ENCODE peak calls at places on chromosomes 1 and 21, in six cellular contexts. G, Z, H, I, S and M are unnamed samples.

GRCh38 chr1:94539496-94539895 is 2.1 kb downstream of the F3 start:
- ATAC-seq in H (no peak), I (no peak), S (no peak), Z (no peak), G (no peak), M (no peak)

GRCh38 chr1:11053758-11054137 is 6.1 kb downstream of the SRM start:
- ATAC-seq in H (peak), Z (peak), I (peak), G (peak), S (peak), M (no peak)

GRCh38 chr1:74729741-74730478 is 2.9 kb downstream of the CRYZ start:
- ATAC-seq in I (no peak), Z (peak), H (no peak), S (no peak), G (no peak), M (no peak)

GRCh38 chr1:70504821-70505193 is 93.7 kb downstream of the CTH start:
- ATAC-seq in G (no peak), H (peak), Z (no peak), S (peak), I (no peak), M (no peak)

GRCh38 chr1:6022193-6022592 is 23.5 kb upstream of the KCNAB2 start:
- ATAC-seq in Z (no peak), S (no peak), G (no peak), H (no peak), I (no peak), M (no peak)

GRCh38 chr1:3587133-3587733 is 24.1 kb downstream of the MEGF6 start:
- ATAC-seq in I (peak), Z (peak), S (no peak), G (no peak), H (no peak), M (no peak)

GRCh38 chr1:33712176-33712575 is 151.7 kb upstream of the HMGB4 start:
- ATAC-seq in Z (no peak), I (no peak), S (no peak), G (no peak), H (no peak), M (no peak)

GRCh38 chr1:108041360-108042143 is 76.6 kb upstream of the VAV3 start:
- ATAC-seq in H (no peak), Z (no peak), S (peak), G (no peak), I (no peak), M (no peak)

GRCh38 chr1:17873007-17873675 is 118.0 kb downstream of the ACTL8 start:
- ATAC-seq in H (no peak), S (no peak), I (no peak), Z (no peak), G (no peak), M (no peak)

GRCh38 chr1:46003315-46003714 is 129.1 kb downstream of the PIK3R3 start:
- ATAC-seq in S (no peak), G (no peak), Z (no peak), I (peak), H (peak), M (no peak)

GRCh38 chr1:209723761-209724693 is 19.4 kb downstream of the HSD11B1 start:
- ATAC-seq in I (no peak), Z (no peak), S (peak), H (no peak), G (no peak), M (no peak)

GRCh38 chr1:59015708-59016107 is 231.9 kb upstream of the JUN start:
- ATAC-seq in S (no peak), G (no peak), I (no peak), Z (peak), H (no peak), M (no peak)

GRCh38 chr1:204206121-204206520 is 7.7 kb downstream of the GOLT1A start:
- ATAC-seq in H (no peak), I (no peak), S (no peak), Z (peak), G (no peak), M (no peak)

GRCh38 chr1:112501810-112502641 is 6.7 kb upstream of the WNT2B start:
- ATAC-seq in H (peak), I (peak), Z (peak), S (peak), G (peak), M (peak)

GRCh38 chr21:44874497-44875331 is 1.2 kb upstream of the PTTG1IP start:
- ATAC-seq in S (peak), Z (no peak), G (no peak), H (peak), I (no peak), M (peak)

GRCh38 chr1:109392788-109393580 is 4.7 kb downstream of the SORT1 start:
- ATAC-seq in Z (peak), G (peak), H (peak), S (peak), I (peak), M (peak)

GRCh38 chr1:89935235-89935634 is 59.7 kb upstream of the ZNF326 start:
- ATAC-seq in Z (no peak), S (no peak), H (no peak), I (no peak), G (no peak), M (no peak)

GRCh38 chr1:161970633-161971032 is 53.0 kb downstream of the OLFML2B start:
- ATAC-seq in S (peak), G (no peak), H (no peak), I (no peak), Z (no peak), M (no peak)

GRCh38 chr1:27015260-27015659 is 2.6 kb upstream of the TENT5B start:
- ATAC-seq in H (no peak), I (no peak), G (no peak), S (peak), Z (no peak), M (no peak)

GRCh38 chr1:54965624-54966340 is 14.6 kb upstream of the TMEM61 start:
- ATAC-seq in S (peak), I (no peak), G (peak), Z (peak), H (peak), M (peak)

GRCh38 chr1:15492572-15492971 is 16.7 kb downstream of the CELA2B start:
- ATAC-seq in I (no peak), G (no peak), S (no peak), Z (no peak), H (no peak), M (no peak)

GRCh38 chr1:100415217-100415778 is 63.0 kb downstream of the CDC14A start:
- ATAC-seq in S (no peak), G (no peak), Z (no peak), H (no peak), I (no peak), M (no peak)

GRCh38 chr1:18357831-18358230 is 122.9 kb upstream of the KLHDC7A start:
- ATAC-seq in Z (no peak), I (no peak), G (no peak), H (no peak), S (no peak), M (no peak)

GRCh38 chr1:170426596-170426995 is 105.4 kb upstream of the GORAB start:
- ATAC-seq in I (no peak), H (no peak), G (no peak), S (no peak), Z (no peak), M (no peak)

GRCh38 chr1:63638471-63638870 is 45.3 kb downstream of the PGM1 start:
- ATAC-seq in I (no peak), S (no peak), Z (no peak), G (no peak), H (no peak), M (no peak)

GRCh38 chr1:193574925-193575324 is 388.5 kb upstream of the B3GALT2 start:
- ATAC-seq in Z (no peak), I (no peak), S (no peak), G (no peak), H (no peak), M (no peak)

GRCh38 chr1:174740248-174740990 is 259.3 kb upstream of the CACYBP start:
- ATAC-seq in I (no peak), Z (no peak), H (no peak), G (no peak), S (peak), M (no peak)

GRCh38 chr1:188463919-188464318 is 1635.2 kb downstream of the PLA2G4A start:
- ATAC-seq in G (no peak), H (no peak), I (no peak), S (no peak), Z (no peak), M (no peak)

GRCh38 chr21:45747802-45748445 is 104.4 kb downstream of the PCBP3 start:
- ATAC-seq in H (no peak), G (no peak), I (no peak), Z (peak), S (no peak), M (peak)

GRCh38 chr1:220315070-220315839 is 43.0 kb upstream of the RAB3GAP2 start:
- ATAC-seq in Z (no peak), S (no peak), H (no peak), I (no peak), G (no peak), M (peak)

GRCh38 chr21:43921602-43921978 is 56.6 kb downstream of the AGPAT3 start:
- ATAC-seq in G (no peak), I (peak), S (peak), Z (no peak), H (no peak), M (no peak)

GRCh38 chr1:221777434-221778072 is 35.7 kb upstream of the DUSP10 start:
- ATAC-seq in S (peak), G (no peak), H (peak), I (no peak), Z (no peak), M (no peak)

GRCh38 chr21:38735807-38736206 is 69.9 kb upstream of the ETS2 start:
- ATAC-seq in S (no peak), I (no peak), H (no peak), G (no peak), Z (no peak), M (no peak)

GRCh38 chr21:38729745-38730401 is 75.9 kb upstream of the ETS2 start:
- ATAC-seq in Z (no peak), G (no peak), H (no peak), I (no peak), S (no peak), M (no peak)

DNA sequence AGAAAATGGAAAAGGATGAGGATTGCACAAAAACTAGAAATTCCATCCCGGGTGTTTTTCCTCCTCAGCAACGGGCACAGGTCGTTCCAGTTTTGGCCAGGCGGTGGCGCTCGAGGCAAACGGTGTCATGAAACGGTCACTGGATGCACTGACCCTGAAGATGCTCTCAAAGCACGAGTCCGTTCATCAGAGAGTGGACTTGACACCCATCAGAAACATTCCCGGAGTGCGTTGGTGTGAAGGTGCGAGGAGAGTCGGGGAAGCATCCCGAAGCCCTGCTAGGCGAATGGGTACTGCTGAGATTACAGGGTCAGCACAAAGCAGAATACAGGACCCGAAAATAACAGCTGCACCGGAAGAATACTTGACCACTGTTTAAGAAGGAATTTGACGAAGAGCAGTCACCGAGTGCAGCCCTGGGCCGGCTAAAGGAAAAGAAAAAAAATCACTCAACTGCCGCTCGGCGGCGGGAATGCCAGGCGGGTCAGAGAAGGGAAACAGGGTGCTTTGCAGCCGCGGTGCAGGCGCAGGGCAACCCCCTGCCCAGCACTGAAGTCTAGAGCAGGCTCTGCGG is 71.7 kb upstream of the ETS2 start:
- ATAC-seq in I (peak), H (peak), S (peak), Z (peak), G (peak), M (peak)
- TF ChIP-seq POLR2A in I (no peak), H (no peak), S (no peak), Z (no peak), G (no peak), M (no peak)

DNA sequence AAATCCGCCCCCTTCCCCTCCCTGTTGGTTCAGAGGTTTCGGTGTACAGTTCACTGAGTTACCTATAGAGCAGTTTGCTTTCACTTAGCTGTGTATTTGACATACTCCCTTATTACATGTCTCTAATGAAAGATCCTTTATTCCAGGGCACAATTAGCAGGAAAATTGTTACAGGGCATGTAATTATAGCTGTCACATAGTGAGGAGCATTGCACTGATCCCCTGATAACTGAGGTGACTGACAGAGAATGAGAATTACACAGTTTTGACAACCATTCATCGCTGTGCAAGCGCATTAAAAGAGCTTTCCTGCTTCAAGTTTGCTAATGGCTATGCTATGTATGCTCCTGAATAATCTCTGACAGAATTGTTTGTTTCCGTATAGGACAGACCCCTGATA is 26.9 kb downstream of the DAP3 start:
- ATAC-seq in I (no peak), G (no peak), H (no peak), Z (no peak), S (no peak), M (no peak)
- TF ChIP-seq EP300 in I (no peak), G (no peak), H (no peak), Z (no peak), S (no peak), M (no peak)

GRCh38 chr1:7964476-7964875 is 3.0 kb downstream of the PARK7 start:
- ATAC-seq in S (no peak), I (no peak), G (no peak), H (no peak), Z (no peak), M (no peak)

GRCh38 chr1:7971024-7971423 is 9.5 kb downstream of the PARK7 start:
- ATAC-seq in H (no peak), Z (no peak), S (no peak), G (no peak), I (no peak), M (no peak)

GRCh38 chr1:7967651-7968050 is 6.1 kb downstream of the PARK7 start:
- ATAC-seq in G (no peak), Z (no peak), H (no peak), I (peak), S (peak), M (no peak)

GRCh38 chr1:7970250-7970649 is 8.7 kb downstream of the PARK7 start:
- ATAC-seq in G (no peak), Z (no peak), I (no peak), H (no peak), S (no peak), M (no peak)

DNA sequence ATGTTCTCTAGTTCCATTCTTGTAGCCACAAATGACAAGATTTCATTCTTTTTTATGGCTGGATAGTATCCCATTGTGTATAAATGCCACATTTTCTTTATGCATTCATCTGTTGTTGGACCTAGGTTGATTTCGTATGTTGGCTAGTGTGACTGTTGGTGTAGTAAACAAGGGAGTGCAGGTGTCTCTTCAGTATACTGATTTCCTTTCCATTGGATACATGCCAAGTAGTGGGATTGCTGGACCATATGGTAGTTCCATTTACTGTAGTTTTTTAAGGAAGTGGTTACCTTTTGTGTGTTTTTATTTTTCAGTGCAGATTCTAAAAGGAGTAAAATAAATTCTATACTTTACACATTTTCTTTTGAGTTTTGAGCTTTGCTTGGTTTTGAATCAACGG is 5.7 kb downstream of the PARK7 start:
- ATAC-seq in Z (no peak), G (no peak), H (no peak), I (no peak), S (no peak), M (no peak)
- TF ChIP-seq POLR2A in Z (no peak), G (no peak), H (no peak), I (no peak), S (no peak), M (no peak)

GRCh38 chr21:32278068-32278467 is 781 bp downstream of the MIS18A start:
- ATAC-seq in S (peak), Z (peak), I (peak), G (peak), H (no peak), M (no peak)

GRCh38 chr21:32281531-32281930 is 2.7 kb upstream of the MIS18A start:
- ATAC-seq in G (no peak), I (no peak), S (no peak), H (no peak), Z (no peak), M (no peak)

GRCh38 chr21:32279377-32279680 is 480 bp upstream of the MIS18A start:
- ATAC-seq in G (no peak), Z (no peak), S (peak), H (no peak), I (no peak), M (no peak)

GRCh38 chr21:32276671-32277070 is 2.2 kb downstream of the MIS18A start:
- ATAC-seq in I (peak), H (no peak), G (no peak), Z (no peak), S (no peak), M (no peak)

DNA sequence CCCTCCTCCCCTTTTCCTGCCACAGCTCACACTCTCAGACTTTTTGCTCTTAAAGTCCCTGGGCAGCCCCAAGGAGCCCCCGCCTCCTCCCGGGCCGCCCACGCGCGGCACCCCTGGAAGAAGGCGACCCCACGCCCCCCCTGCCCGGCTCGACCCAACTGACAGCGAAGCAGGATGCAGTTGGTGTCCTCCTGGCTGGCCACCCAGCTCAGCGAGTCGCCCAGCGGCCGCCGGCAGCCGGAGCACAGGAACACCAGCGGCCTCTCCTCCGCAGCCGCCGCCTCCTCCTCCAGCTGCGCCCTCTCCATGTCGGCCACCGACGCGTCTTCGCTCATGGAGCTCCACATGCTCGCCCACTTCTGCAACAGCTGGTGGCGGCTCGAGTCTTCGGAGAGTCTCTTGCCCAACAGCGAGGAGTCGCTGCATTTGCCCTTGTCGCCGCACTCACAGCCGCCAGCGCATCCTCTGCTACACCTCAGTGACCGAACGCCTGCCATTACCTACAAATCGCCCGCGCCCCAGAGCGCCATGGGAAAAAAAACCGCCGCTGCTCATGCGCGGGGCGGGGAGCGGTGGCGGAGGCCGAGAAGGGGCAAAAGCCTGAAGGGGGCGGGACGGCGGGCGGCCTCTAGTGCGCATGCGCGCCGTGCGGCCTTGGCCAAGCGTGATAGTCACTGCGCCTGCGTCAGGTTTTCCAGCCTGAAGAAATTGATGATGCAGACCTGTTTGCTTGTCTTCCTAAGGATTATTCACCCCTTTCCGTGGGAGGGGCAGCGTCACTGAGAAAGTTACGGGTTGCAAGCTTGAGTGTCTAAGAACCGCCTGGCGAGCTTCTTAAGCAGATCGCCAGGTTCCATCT is at the start of gene MIS18A:
- ATAC-seq in G (peak), I (peak), H (peak), Z (peak), S (peak), M (peak)
- TF ChIP-seq EP300 in G (peak), I (no peak), H (no peak), Z (no peak), S (no peak), M (no peak)

GRCh38 chr1:173017792-173018191 is 32.9 kb downstream of the TNFSF18 start:
- ATAC-seq in H (no peak), G (no peak), Z (no peak), S (peak), I (no peak), M (no peak)

GRCh38 chr1:173014145-173014544 is 36.6 kb downstream of the TNFSF18 start:
- ATAC-seq in S (no peak), Z (no peak), G (no peak), H (peak), I (no peak), M (no peak)

GRCh38 chr1:173020138-173020742 is 30.5 kb downstream of the TNFSF18 start:
- ATAC-seq in I (no peak), G (no peak), Z (no peak), S (peak), H (peak), M (no peak)

GRCh38 chr1:173016409-173016808 is 34.3 kb downstream of the TNFSF18 start:
- ATAC-seq in H (no peak), I (no peak), G (no peak), Z (no peak), S (no peak), M (no peak)

DNA sequence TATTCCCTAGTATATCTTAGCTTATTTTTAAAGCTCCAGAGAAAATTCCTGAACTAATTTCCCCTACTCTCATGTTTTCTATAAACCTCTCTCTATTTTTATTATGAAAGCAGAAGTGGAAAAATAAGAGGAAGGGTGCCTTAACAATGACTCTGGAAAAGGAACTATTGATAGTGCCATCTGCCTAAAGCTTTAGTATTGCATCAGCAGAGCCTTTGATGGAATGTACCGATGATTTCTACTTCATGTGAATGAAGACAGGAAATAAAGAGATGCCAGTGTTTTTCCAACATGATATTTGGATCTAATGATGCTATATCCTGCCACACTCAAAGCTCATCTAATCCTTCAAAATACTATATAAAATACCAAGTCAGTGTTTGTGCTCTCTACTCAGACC is 35.1 kb downstream of the TNFSF18 start:
- ATAC-seq in G (no peak), H (peak), S (no peak), I (no peak), Z (no peak), M (no peak)
- TF ChIP-seq POLR2A in G (no peak), H (no peak), S (no peak), I (no peak), Z (no peak), M (no peak)

GRCh38 chr1:224506141-224506814 is 71.7 kb upstream of the WDR26 start:
- ATAC-seq in G (no peak), I (no peak), Z (no peak), S (no peak), H (no peak), M (no peak)
- TF ChIP-seq EP300 in G (no peak), I (no peak), Z (no peak), S (no peak), H (no peak), M (no peak)